ENCODE peak calls at places on chromosomes 11 and 22, in five cellular contexts. Z is activated CD8-positive, alpha-beta T cell treated with anti-CD3 and anti-CD28 coated beads for 36 hours; W is AG09319; E is neural progenitor cell; B is endothelial cell. A is an unnamed sample.

GRCh38 chr22:32904044-32904443 is 102.5 kb downstream of the TIMP3 start:
- DNase-seq in Z (peak; percentile 41), W (no peak), E (peak; percentile 60), B (peak; percentile 35), A (no peak)

GRCh38 chr22:27183474-27183873 is 526.1 kb downstream of the MIAT start:
- DNase-seq in Z (no peak), W (no peak), E (no peak), B (no peak), A (no peak)

GRCh38 chr11:1862588-1863351 is 9.9 kb downstream of the LSP1 start:
- DNase-seq in Z (no peak), W (no peak), E (no peak), B (no peak), A (no peak)

GRCh38 chr22:26617251-26618199 is at the start of gene CRYBB1:
- DNase-seq in Z (no peak), W (peak; percentile 5), E (peak; percentile 87), B (no peak), A (no peak)

GRCh38 chr22:40415531-40416266 is 45.3 kb downstream of the SGSM3 start:
- DNase-seq in Z (peak; percentile 45), W (no peak), E (no peak), B (no peak), A (peak; percentile 75)

GRCh38 chr11:70877151-70877550 is 375.2 kb downstream of the SHANK2 start:
- DNase-seq in Z (no peak), W (no peak), E (no peak), B (no peak), A (no peak)

GRCh38 chr22:30602049-30602448 is 4.9 kb upstream of the TCN2 start:
- DNase-seq in Z (peak; percentile 12), W (no peak), E (peak; percentile 42), B (no peak), A (no peak)

GRCh38 chr11:107561688-107562087 is 3.8 kb downstream of the ALKBH8 start:
- DNase-seq in Z (peak; percentile 28), W (no peak), E (no peak), B (no peak), A (no peak)

GRCh38 chr11:61023086-61024035 is 51.9 kb downstream of the CD6 start:
- DNase-seq in Z (peak; percentile 92), W (no peak), E (no peak), B (no peak), A (no peak)

GRCh38 chr11:79493555-79494171 is 52.8 kb upstream of the TENM4 start:
- DNase-seq in Z (peak; percentile 64), W (peak; percentile 19), E (peak; percentile 90), B (peak; percentile 91), A (peak; percentile 77)

GRCh38 chr11:105274631-105275030 is 135.1 kb upstream of the CARD18 start:
- DNase-seq in Z (no peak), W (no peak), E (no peak), B (no peak), A (no peak)

GRCh38 chr22:41361716-41362310 is 19.9 kb upstream of the TEF start:
- DNase-seq in Z (no peak), W (no peak), E (no peak), B (no peak), A (no peak)

GRCh38 chr11:106459135-106459534 is 381.7 kb downstream of the AASDHPPT start:
- DNase-seq in Z (no peak), W (no peak), E (no peak), B (no peak), A (no peak)

GRCh38 chr11:12157241-12157661 is 46.9 kb downstream of the MICAL2 start:
- DNase-seq in Z (peak; percentile 50), W (no peak), E (no peak), B (no peak), A (no peak)

GRCh38 chr22:42702675-42703074 is 18.0 kb downstream of the A4GALT start:
- DNase-seq in Z (no peak), W (no peak), E (no peak), B (no peak), A (no peak)
- TF ChIP-seq CTCF in Z (no peak), W (no peak), E (no peak), B (no peak), A (no peak)

GRCh38 chr11:95791385-95792033 is 1.2 kb downstream of the CEP57 start:
- DNase-seq in Z (no peak), W (no peak), E (peak; percentile 11), B (no peak), A (no peak)

GRCh38 chr11:95790123-95790932 is at the start of gene CEP57:
- DNase-seq in Z (peak; percentile 98), W (peak; percentile 98), E (peak; percentile 99), B (peak; percentile 91), A (peak; percentile 92)

GRCh38 chr11:95790933-95791247 is 592 bp downstream of the CEP57 start:
- DNase-seq in Z (peak; percentile 84), W (no peak), E (peak; percentile 77), B (peak; percentile 53), A (peak; percentile 34)

GRCh38 chr11:95789506-95790122 is at the start of gene FAM76B:
- DNase-seq in Z (peak; percentile 99), W (peak; percentile 97), E (peak; percentile 99), B (peak; percentile 92), A (peak; percentile 92)

DNA sequence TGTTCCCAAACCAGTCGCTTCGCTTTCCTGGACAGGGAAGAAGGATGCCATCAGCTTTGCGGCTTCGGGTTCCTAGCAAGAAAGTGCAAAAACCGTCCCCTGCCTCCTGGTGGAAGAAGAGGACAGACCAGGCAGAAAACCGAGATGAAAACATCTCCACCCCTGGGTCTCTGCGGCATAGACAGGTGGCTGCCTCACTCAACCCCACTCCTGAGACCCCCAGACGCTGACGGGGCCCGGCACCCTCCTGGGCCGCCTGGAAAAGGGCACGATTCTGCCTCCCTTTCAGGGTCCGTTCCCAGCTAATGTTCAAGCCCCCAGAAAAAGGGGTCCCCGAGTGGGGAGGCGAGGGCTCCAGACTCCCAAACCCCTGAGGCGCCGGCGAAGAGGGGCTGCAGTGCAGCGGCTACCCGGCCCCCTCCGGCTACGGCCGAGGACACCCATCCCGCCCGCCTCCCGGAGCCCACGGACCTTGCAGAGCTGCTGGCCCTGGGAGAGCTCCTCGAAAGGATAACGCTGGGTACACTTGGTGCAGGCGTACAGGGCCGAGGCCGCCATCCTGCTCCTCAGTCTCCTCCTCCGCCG is 569 bp downstream of the FAM76B start:
- DNase-seq in Z (peak; percentile 39), W (no peak), E (peak; percentile 80), B (peak; percentile 59), A (peak; percentile 22)
- TF ChIP-seq CTCF in Z (peak; percentile 26), W (peak; percentile 41), E (peak; percentile 53), B (peak; percentile 37), A (peak; percentile 13)

GRCh38 chr22:21951931-21952465 is 650 bp downstream of the PPM1F start:
- DNase-seq in Z (peak; percentile 46), W (no peak), E (peak; percentile 69), B (peak; percentile 33), A (no peak)
- TF ChIP-seq CTCF in Z (no peak), W (no peak), E (no peak), B (no peak), A (no peak)

DNA sequence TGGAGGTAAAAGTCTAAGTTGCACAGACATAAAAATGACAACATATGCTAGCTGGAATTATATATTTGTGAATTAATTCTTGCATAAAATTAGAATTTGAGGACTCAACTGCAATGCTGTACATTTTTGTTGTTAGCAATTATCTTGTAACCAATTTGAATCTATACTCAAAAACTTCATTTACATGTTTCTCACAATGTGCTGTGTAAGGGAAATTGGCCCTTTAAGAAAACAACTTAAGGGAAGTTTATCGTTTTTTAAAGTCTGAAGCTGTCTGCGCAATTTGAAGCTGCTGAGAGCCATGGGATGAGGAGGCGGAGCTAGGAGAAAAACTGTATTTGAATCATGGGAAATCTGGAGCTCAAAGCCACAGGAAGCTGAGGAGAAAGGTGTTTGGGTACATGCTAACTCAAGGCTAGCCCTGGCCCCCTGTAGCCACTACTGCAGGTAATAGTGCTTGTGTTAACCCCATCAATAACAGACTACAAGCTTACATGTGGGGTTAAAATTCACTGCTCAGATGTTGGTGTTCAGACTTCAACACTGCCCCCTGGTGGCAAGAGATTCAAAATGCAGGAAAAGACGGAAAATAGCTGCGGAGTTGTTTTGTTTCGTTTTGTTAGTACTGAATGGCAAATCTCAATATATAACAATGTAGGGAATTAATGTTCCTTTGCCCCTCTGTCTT is 126.1 kb downstream of the BRD1 start:
- DNase-seq in Z (no peak), W (no peak), E (no peak), B (no peak), A (no peak)
- TF ChIP-seq CTCF in Z (peak; percentile 92), W (peak; percentile 5), E (peak; percentile 67), B (peak; percentile 95), A (peak; percentile 10)

GRCh38 chr11:45847908-45848316 is 637 bp downstream of the CRY2 start:
- DNase-seq in Z (peak; percentile 72), W (no peak), E (peak; percentile 71), B (peak; percentile 37), A (peak; percentile 52)
- TF ChIP-seq CTCF in Z (no peak), W (peak; percentile 18), E (no peak), B (no peak), A (no peak)

DNA sequence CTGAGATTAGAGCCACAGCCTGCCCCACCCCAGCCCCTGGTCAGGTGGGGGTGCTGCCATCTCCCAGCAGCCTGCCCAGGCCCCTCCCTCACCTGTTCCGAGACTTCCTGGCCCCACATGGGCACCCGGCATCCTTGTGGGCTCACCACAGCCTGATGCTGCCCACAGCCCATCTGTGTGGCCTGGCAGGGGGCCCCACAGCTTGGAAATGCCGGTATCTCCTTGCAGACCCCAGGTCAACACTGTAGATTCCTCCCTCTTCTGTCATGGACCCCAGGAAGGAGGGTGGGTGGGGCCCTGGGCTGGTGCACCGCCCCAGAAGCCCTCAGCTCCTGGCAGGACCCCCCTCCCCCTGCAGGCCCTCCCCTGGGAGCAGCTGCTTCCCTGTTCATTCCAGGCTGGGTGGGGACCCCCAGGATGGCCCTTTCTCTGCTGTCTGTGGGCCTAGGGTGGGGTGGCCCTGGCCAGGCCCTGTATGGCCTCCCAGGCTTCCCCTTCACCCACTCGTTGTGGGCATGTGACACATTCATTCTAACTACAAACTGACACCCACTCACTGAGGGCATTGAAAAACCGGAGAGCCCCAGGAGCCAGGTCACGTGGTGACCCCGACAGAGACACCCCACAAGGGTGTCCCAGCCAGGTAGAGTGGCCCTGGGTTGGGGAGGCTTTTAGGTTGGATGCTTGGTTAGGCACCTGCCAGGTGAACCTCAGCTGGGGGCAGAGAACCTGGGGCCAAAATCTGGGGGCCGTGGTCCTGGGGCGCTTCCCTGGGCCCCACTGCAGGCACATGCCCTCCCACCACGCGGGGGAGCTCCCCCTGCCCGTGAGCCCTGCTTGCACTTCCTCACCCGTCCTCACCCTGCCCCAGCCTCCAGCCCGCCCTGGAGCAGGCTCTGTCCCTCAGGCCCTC is 44.1 kb upstream of the CCDC188 start:
- DNase-seq in Z (peak; percentile 20), W (no peak), E (no peak), B (no peak), A (peak; percentile 63)
- TF ChIP-seq CTCF in Z (no peak), W (no peak), E (no peak), B (no peak), A (no peak)